ENCODE peak calls at places on chromosomes 7 and 10, in five cellular contexts. One of them, this sample, is unnamed.
A peak's percentile ranks its signal among the peaks of the same experiment; 100 is the strongest.

GRCh38 chr7:110156511-110156910 is 934.4 kb upstream of the LRRN3 start:
- DNase-seq in ascending aorta: no peak
- DNase-seq in breast epithelium: no peak
- DNase-seq in D721Med: no peak
- DNase-seq in psoas muscle: no peak
- DNase-seq in this sample: no peak

GRCh38 chr10:43292745-43293676 is 26.1 kb upstream of the RASGEF1A start:
- DNase-seq in D721Med: no peak
- DNase-seq in ascending aorta: no peak
- DNase-seq in psoas muscle: peak; percentile 63
- DNase-seq in breast epithelium: peak; percentile 60
- DNase-seq in this sample: peak; percentile 56

GRCh38 chr7:44193011-44193802 is 4.0 kb upstream of the GCK start:
- DNase-seq in D721Med: no peak
- DNase-seq in ascending aorta: peak; percentile 22
- DNase-seq in psoas muscle: no peak
- DNase-seq in breast epithelium: no peak
- DNase-seq in this sample: no peak

GRCh38 chr7:54541941-54542618 is at the start of gene VSTM2A:
- DNase-seq in psoas muscle: no peak
- DNase-seq in D721Med: no peak
- DNase-seq in breast epithelium: no peak
- DNase-seq in ascending aorta: no peak
- DNase-seq in this sample: no peak

GRCh38 chr10:52172581-52172980 is 141.5 kb upstream of the DKK1 start:
- DNase-seq in psoas muscle: no peak
- DNase-seq in D721Med: no peak
- DNase-seq in breast epithelium: no peak
- DNase-seq in ascending aorta: no peak
- DNase-seq in this sample: no peak

GRCh38 chr10:99329238-99329890 is at the start of gene CNNM1:
- DNase-seq in D721Med: no peak
- DNase-seq in breast epithelium: no peak
- DNase-seq in psoas muscle: peak; percentile 54
- DNase-seq in ascending aorta: no peak
- DNase-seq in this sample: no peak

GRCh38 chr7:121397832-121398231 is 1.7 kb upstream of the FAM3C start:
- DNase-seq in breast epithelium: no peak
- DNase-seq in ascending aorta: no peak
- DNase-seq in psoas muscle: no peak
- DNase-seq in D721Med: no peak
- DNase-seq in this sample: no peak

GRCh38 chr7:158683541-158683940 is 21.1 kb downstream of the NCAPG2 start:
- DNase-seq in psoas muscle: no peak
- DNase-seq in D721Med: no peak
- DNase-seq in ascending aorta: no peak
- DNase-seq in breast epithelium: no peak
- DNase-seq in this sample: no peak

GRCh38 chr7:74587435-74588126 is 69.9 kb upstream of the GTF2I start:
- DNase-seq in D721Med: no peak
- DNase-seq in psoas muscle: peak; percentile 94
- DNase-seq in breast epithelium: peak; percentile 77
- DNase-seq in ascending aorta: peak; percentile 92
- DNase-seq in this sample: peak; percentile 91

GRCh38 chr7:77409005-77409738 is 7.0 kb downstream of the GSAP start:
- DNase-seq in D721Med: no peak
- DNase-seq in breast epithelium: no peak
- DNase-seq in psoas muscle: no peak
- DNase-seq in ascending aorta: no peak
- DNase-seq in this sample: no peak

GRCh38 chr10:285216-285967 is 150.1 kb downstream of the ZMYND11 start:
- DNase-seq in breast epithelium: no peak
- DNase-seq in ascending aorta: no peak
- DNase-seq in D721Med: no peak
- DNase-seq in psoas muscle: no peak
- DNase-seq in this sample: no peak

GRCh38 chr10:69729326-69730048 is 72.2 kb upstream of the COL13A1 start:
- DNase-seq in psoas muscle: no peak
- DNase-seq in D721Med: no peak
- DNase-seq in ascending aorta: no peak
- DNase-seq in breast epithelium: no peak
- DNase-seq in this sample: no peak

GRCh38 chr7:39186131-39186530 is 208.4 kb downstream of the POU6F2 start:
- DNase-seq in psoas muscle: no peak
- DNase-seq in D721Med: no peak
- DNase-seq in breast epithelium: no peak
- DNase-seq in ascending aorta: no peak
- DNase-seq in this sample: no peak

GRCh38 chr7:34842782-34843181 is 184.8 kb downstream of the NPSR1 start:
- DNase-seq in ascending aorta: no peak
- DNase-seq in D721Med: no peak
- DNase-seq in breast epithelium: no peak
- DNase-seq in psoas muscle: no peak
- DNase-seq in this sample: no peak

GRCh38 chr7:64884913-64885370 is 18.1 kb upstream of the ZNF273 start:
- DNase-seq in psoas muscle: no peak
- DNase-seq in ascending aorta: no peak
- DNase-seq in breast epithelium: no peak
- DNase-seq in D721Med: peak; percentile 1
- DNase-seq in this sample: no peak

GRCh38 chr10:6270951-6271350 is 68.2 kb downstream of the PFKFB3 start:
- DNase-seq in ascending aorta: no peak
- DNase-seq in psoas muscle: no peak
- DNase-seq in breast epithelium: no peak
- DNase-seq in D721Med: no peak
- DNase-seq in this sample: no peak

GRCh38 chr7:158957507-158957900 is 101.1 kb downstream of the DYNC2I1 start:
- DNase-seq in breast epithelium: no peak
- DNase-seq in ascending aorta: no peak
- DNase-seq in D721Med: peak; percentile 72
- DNase-seq in psoas muscle: no peak
- DNase-seq in this sample: no peak

GRCh38 chr10:31157125-31157983 is 125.7 kb upstream of the ZNF438 start:
- DNase-seq in psoas muscle: peak; percentile 76
- DNase-seq in D721Med: no peak
- DNase-seq in breast epithelium: no peak
- DNase-seq in ascending aorta: peak; percentile 71
- DNase-seq in this sample: peak; percentile 46

GRCh38 chr7:34751725-34752643 is 94.0 kb downstream of the NPSR1 start:
- DNase-seq in D721Med: no peak
- DNase-seq in breast epithelium: no peak
- DNase-seq in ascending aorta: no peak
- DNase-seq in psoas muscle: no peak
- DNase-seq in this sample: no peak

GRCh38 chr10:12628964-12629766 is 279.8 kb downstream of the CAMK1D start:
- DNase-seq in psoas muscle: no peak
- DNase-seq in breast epithelium: no peak
- DNase-seq in ascending aorta: no peak
- DNase-seq in D721Med: peak; percentile 53
- DNase-seq in this sample: no peak

GRCh38 chr7:73555411-73555982 is 2.0 kb downstream of the BCL7B start:
- DNase-seq in ascending aorta: no peak
- DNase-seq in D721Med: no peak
- DNase-seq in psoas muscle: no peak
- DNase-seq in breast epithelium: no peak
- DNase-seq in this sample: no peak

GRCh38 chr7:26320878-26321277 is 29.2 kb downstream of the SNX10 start:
- DNase-seq in D721Med: no peak
- DNase-seq in breast epithelium: no peak
- DNase-seq in ascending aorta: no peak
- DNase-seq in psoas muscle: no peak
- DNase-seq in this sample: no peak

GRCh38 chr7:115740043-115740442 is 290.5 kb downstream of the TFEC start:
- DNase-seq in ascending aorta: no peak
- DNase-seq in D721Med: no peak
- DNase-seq in psoas muscle: no peak
- DNase-seq in breast epithelium: no peak
- DNase-seq in this sample: no peak

GRCh38 chr10:33302188-33302829 is 32.2 kb downstream of the NRP1 start:
- DNase-seq in psoas muscle: no peak
- DNase-seq in D721Med: no peak
- DNase-seq in breast epithelium: no peak
- DNase-seq in ascending aorta: no peak
- DNase-seq in this sample: no peak

GRCh38 chr10:35355971-35356724 is 19.8 kb downstream of the CCNY start:
- DNase-seq in psoas muscle: no peak
- DNase-seq in breast epithelium: no peak
- DNase-seq in D721Med: no peak
- DNase-seq in ascending aorta: no peak
- DNase-seq in this sample: no peak

GRCh38 chr10:79385804-79386531 is 38.7 kb downstream of the PPIF start:
- DNase-seq in breast epithelium: no peak
- DNase-seq in D721Med: no peak
- DNase-seq in ascending aorta: peak; percentile 61
- DNase-seq in psoas muscle: peak; percentile 55
- DNase-seq in this sample: peak; percentile 11
- TF ChIP-seq CTCF in breast epithelium: no peak
- TF ChIP-seq CTCF in D721Med: peak; percentile 5
- TF ChIP-seq CTCF in ascending aorta: no peak
- TF ChIP-seq CTCF in psoas muscle: no peak
- TF ChIP-seq CTCF in this sample: no peak

GRCh38 chr7:106048621-106049020 is 63.5 kb downstream of the SYPL1 start:
- DNase-seq in psoas muscle: no peak
- DNase-seq in breast epithelium: no peak
- DNase-seq in ascending aorta: no peak
- DNase-seq in D721Med: no peak
- DNase-seq in this sample: no peak

GRCh38 chr7:106047818-106048490 is 64.2 kb downstream of the SYPL1 start:
- DNase-seq in ascending aorta: no peak
- DNase-seq in psoas muscle: no peak
- DNase-seq in D721Med: no peak
- DNase-seq in breast epithelium: no peak
- DNase-seq in this sample: no peak

GRCh38 chr7:106049139-106049725 is 62.9 kb downstream of the SYPL1 start:
- DNase-seq in breast epithelium: no peak
- DNase-seq in psoas muscle: no peak
- DNase-seq in ascending aorta: no peak
- DNase-seq in D721Med: no peak
- DNase-seq in this sample: no peak

GRCh38 chr7:106050743-106051110 is 61.4 kb downstream of the SYPL1 start:
- DNase-seq in D721Med: no peak
- DNase-seq in psoas muscle: no peak
- DNase-seq in ascending aorta: no peak
- DNase-seq in breast epithelium: no peak
- DNase-seq in this sample: no peak

GRCh38 chr7:106050002-106050742 is 61.9 kb downstream of the SYPL1 start:
- DNase-seq in breast epithelium: no peak
- DNase-seq in ascending aorta: no peak
- DNase-seq in psoas muscle: no peak
- DNase-seq in D721Med: no peak
- DNase-seq in this sample: no peak
- TF ChIP-seq CTCF in breast epithelium: no peak
- TF ChIP-seq CTCF in ascending aorta: no peak
- TF ChIP-seq CTCF in psoas muscle: no peak
- TF ChIP-seq CTCF in D721Med: no peak
- TF ChIP-seq CTCF in this sample: no peak

GRCh38 chr7:111358915-111359314 is 203.4 kb downstream of the IMMP2L start:
- DNase-seq in D721Med: no peak
- DNase-seq in breast epithelium: no peak
- DNase-seq in psoas muscle: no peak
- DNase-seq in ascending aorta: no peak
- DNase-seq in this sample: no peak
- TF ChIP-seq CTCF in D721Med: no peak
- TF ChIP-seq CTCF in breast epithelium: no peak
- TF ChIP-seq CTCF in psoas muscle: no peak
- TF ChIP-seq CTCF in ascending aorta: no peak
- TF ChIP-seq CTCF in this sample: no peak

GRCh38 chr10:84608126-84608525 is 279.7 kb downstream of the CCSER2 start:
- DNase-seq in breast epithelium: no peak
- DNase-seq in ascending aorta: no peak
- DNase-seq in psoas muscle: no peak
- DNase-seq in D721Med: no peak
- DNase-seq in this sample: no peak

GRCh38 chr10:84607523-84607922 is 279.1 kb downstream of the CCSER2 start:
- DNase-seq in psoas muscle: no peak
- DNase-seq in ascending aorta: no peak
- DNase-seq in D721Med: no peak
- DNase-seq in breast epithelium: no peak
- DNase-seq in this sample: no peak

GRCh38 chr10:84613336-84614021 is 285.1 kb downstream of the CCSER2 start:
- DNase-seq in ascending aorta: no peak
- DNase-seq in D721Med: no peak
- DNase-seq in breast epithelium: no peak
- DNase-seq in psoas muscle: no peak
- DNase-seq in this sample: no peak
- TF ChIP-seq CTCF in ascending aorta: no peak
- TF ChIP-seq CTCF in D721Med: peak; percentile 81
- TF ChIP-seq CTCF in breast epithelium: peak; percentile 15
- TF ChIP-seq CTCF in psoas muscle: no peak
- TF ChIP-seq CTCF in this sample: peak; percentile 12

GRCh38 chr10:61142987-61143386 is 199.0 kb upstream of the RHOBTB1 start:
- DNase-seq in D721Med: no peak
- DNase-seq in ascending aorta: no peak
- DNase-seq in breast epithelium: no peak
- DNase-seq in psoas muscle: no peak
- DNase-seq in this sample: no peak
- TF ChIP-seq CTCF in D721Med: no peak
- TF ChIP-seq CTCF in ascending aorta: no peak
- TF ChIP-seq CTCF in breast epithelium: no peak
- TF ChIP-seq CTCF in psoas muscle: no peak
- TF ChIP-seq CTCF in this sample: no peak

GRCh38 chr7:107291434-107291833 is 122.6 kb downstream of the HBP1 start:
- DNase-seq in ascending aorta: no peak
- DNase-seq in D721Med: no peak
- DNase-seq in breast epithelium: no peak
- DNase-seq in psoas muscle: no peak
- DNase-seq in this sample: no peak
- TF ChIP-seq CTCF in ascending aorta: no peak
- TF ChIP-seq CTCF in D721Med: no peak
- TF ChIP-seq CTCF in breast epithelium: no peak
- TF ChIP-seq CTCF in psoas muscle: no peak
- TF ChIP-seq CTCF in this sample: no peak

DNA sequence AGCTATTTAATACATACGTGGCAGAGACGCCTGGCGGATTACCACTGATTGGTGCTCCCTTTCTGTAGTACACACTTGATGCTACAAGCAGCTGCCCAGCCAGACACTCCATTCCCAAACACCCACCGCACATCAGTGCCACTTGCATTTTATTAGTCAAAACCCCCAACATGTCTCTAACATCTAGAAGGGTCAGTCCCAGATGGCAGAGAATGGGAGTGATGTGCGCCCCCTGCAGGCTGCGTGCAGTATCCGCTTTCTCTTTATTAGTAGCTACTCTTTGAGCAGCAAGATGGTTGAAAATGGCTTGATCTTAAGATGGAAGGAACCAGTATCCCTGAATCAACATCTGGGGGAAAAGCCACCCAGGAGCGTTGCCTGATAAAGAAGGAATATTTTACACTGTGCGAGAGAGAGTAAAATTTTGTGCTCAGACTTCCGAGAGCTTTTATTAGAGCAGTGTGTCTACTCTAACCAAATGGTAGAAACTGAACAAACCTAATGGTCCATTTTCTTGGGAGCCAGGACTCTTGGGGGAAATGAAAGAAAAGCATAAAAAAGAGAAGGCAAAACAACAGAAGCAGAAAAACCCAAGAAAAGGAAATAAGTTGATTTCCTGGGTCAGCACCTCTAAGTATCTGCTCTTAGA is 78.3 kb downstream of the ST8SIA6 start:
- DNase-seq in psoas muscle: no peak
- DNase-seq in breast epithelium: no peak
- DNase-seq in D721Med: no peak
- DNase-seq in ascending aorta: no peak
- DNase-seq in this sample: no peak
- TF ChIP-seq CTCF in psoas muscle: no peak
- TF ChIP-seq CTCF in breast epithelium: no peak
- TF ChIP-seq CTCF in D721Med: peak; percentile 54
- TF ChIP-seq CTCF in ascending aorta: no peak
- TF ChIP-seq CTCF in this sample: no peak